ENCODE peak calls at places on chromosomes 2 and 18, in five cellular contexts. K is transverse colon, E is GM23338, T is HCT116, C is H1. F is an unnamed sample.

GRCh38 chr2:27075219-27075871 is 3.1 kb upstream of the EMILIN1 start:
- DNase-seq in E (no peak), K (peak; percentile 71), T (no peak), C (no peak), F (no peak)

GRCh38 chr2:222000326-222000725 is 298.5 kb downstream of the PAX3 start:
- DNase-seq in E (no peak), T (peak; percentile 39), K (no peak), C (no peak), F (no peak)

GRCh38 chr18:25979358-25979727 is 111.1 kb downstream of the SS18 start:
- DNase-seq in T (no peak), K (no peak), C (no peak), E (no peak), F (no peak)

GRCh38 chr2:159226059-159226461 is 60.4 kb downstream of the WDSUB1 start:
- DNase-seq in E (no peak), T (peak; percentile 29), C (peak; percentile 20), K (no peak), F (no peak)

GRCh38 chr18:79916128-79916494 is 35.3 kb downstream of the SLC66A2 start:
- DNase-seq in T (no peak), C (no peak), E (no peak), K (no peak), F (no peak)

GRCh38 chr2:85160946-85161625 is 27.9 kb downstream of the TCF7L1 start:
- DNase-seq in E (no peak), K (no peak), C (no peak), T (no peak), F (no peak)

GRCh38 chr2:219684721-219685689 is 57.6 kb downstream of the SLC4A3 start:
- DNase-seq in K (peak; percentile 75), E (peak; percentile 89), T (peak; percentile 90), C (peak; percentile 73), F (peak; percentile 89)

GRCh38 chr2:215105607-215106354 is 32.6 kb downstream of the ABCA12 start:
- DNase-seq in C (no peak), E (no peak), T (no peak), K (no peak), F (no peak)

GRCh38 chr2:43218550-43219382 is 7.6 kb downstream of the ZFP36L2 start:
- DNase-seq in K (peak; percentile 86), C (no peak), T (no peak), E (peak; percentile 74), F (no peak)

GRCh38 chr2:200394045-200394444 is 87.6 kb downstream of the SPATS2L start:
- DNase-seq in T (no peak), K (no peak), C (no peak), E (no peak), F (no peak)

GRCh38 chr2:112799291-112799975 is 15.1 kb upstream of the IL1A start:
- DNase-seq in E (no peak), C (no peak), K (no peak), T (no peak), F (no peak)

GRCh38 chr2:161147856-161148255 is 12.4 kb upstream of the TANK start:
- DNase-seq in E (no peak), C (no peak), K (no peak), T (no peak), F (no peak)

GRCh38 chr2:161146996-161147395 is 13.2 kb upstream of the TANK start:
- DNase-seq in C (no peak), E (no peak), K (no peak), T (no peak), F (no peak)

GRCh38 chr2:161150704-161151103 is 9.5 kb upstream of the TANK start:
- DNase-seq in E (no peak), C (no peak), K (no peak), T (no peak), F (no peak)

GRCh38 chr2:161141033-161141432 is 19.2 kb upstream of the TANK start:
- DNase-seq in E (no peak), K (no peak), C (no peak), T (no peak), F (no peak)

DNA sequence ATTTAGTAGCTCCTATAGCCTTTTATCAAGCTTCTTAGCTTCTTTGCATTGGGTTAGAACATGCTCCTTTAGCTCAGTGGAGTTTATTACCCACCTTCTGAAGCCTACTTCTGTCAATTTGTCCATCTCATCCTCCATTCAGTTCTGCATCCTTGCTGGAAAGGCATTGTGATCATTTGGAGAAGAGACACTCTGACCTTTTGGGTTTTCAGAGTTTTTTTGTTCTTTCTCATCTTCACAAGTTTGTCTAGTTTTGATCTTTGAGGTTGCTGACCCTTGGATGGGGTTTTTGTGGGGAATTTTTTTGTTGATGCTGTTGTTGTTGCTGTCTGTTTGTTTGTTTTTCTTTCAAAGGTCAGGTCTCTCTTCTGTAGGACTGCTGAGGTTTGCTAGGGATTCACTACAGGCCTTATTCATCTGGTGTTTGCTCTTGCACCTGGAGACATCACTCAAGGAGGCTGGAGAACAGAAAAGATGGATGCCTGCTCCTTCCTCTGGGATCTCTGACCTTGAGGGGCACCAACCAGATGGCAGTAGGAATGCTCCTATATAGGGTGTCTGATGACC is 13.9 kb upstream of the TANK start:
- DNase-seq in K (no peak), E (no peak), T (no peak), C (no peak), F (no peak)
- H3K4me1 ChIP-seq in K (no peaks in the 10 kb centered on the region), E (no peaks in the 10 kb centered on the region), T (no peaks in the 10 kb centered on the region), C (no peaks in the 10 kb centered on the region), F (no peaks in the 10 kb centered on the region)

GRCh38 chr2:61253136-61253535 is 91.1 kb downstream of the C2orf74 start:
- DNase-seq in C (no peak), E (no peak), K (no peak), T (no peak), F (no peak)

GRCh38 chr2:61252031-61252430 is 90.0 kb downstream of the C2orf74 start:
- DNase-seq in T (no peak), E (no peak), C (no peak), K (no peak), F (no peak)

GRCh38 chr2:61254536-61254935 is 92.5 kb downstream of the C2orf74 start:
- DNase-seq in C (no peak), E (no peak), T (no peak), K (no peak), F (no peak)

GRCh38 chr2:61257446-61257845 is 95.5 kb downstream of the C2orf74 start:
- DNase-seq in T (no peak), K (no peak), E (no peak), C (no peak), F (no peak)

DNA sequence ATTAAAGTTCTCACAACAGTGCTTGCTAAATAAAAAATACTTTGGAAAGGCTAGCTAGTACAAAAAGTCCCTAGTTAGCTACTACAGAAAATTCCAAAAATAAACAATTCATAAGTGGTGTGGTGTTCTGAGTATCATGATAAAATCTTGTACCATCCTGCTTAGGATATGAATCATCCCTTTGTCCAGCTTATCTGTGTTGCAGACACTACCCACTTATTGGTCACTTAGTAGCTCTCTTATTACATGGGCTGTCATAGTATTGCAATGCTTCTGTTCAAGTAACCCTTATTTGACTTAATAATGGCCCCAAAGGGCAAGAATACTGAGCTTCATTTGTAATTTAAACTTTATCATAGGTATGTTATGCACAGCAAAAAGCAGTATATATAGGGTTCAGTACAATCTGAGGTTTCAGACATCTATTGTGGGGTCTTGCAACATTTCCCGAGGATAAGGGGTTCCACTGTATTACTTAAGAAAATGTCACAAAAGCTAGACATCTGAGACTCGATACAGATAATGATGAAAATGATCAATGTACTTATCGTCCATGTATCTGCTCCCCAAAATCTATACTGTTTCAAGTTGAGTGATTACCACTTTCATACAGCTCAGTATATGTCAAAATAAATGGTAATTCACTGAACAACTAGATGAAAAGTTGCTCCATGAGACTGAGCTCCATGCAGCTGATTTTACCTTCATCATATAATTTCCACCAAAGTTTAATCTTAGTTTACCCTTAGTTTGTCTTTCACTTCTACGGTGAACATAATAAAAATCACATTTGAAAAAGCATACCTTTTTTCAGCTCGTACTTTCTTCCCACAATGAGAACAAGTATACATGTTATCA is 93.8 kb downstream of the C2orf74 start:
- DNase-seq in C (no peak), E (no peak), T (no peak), K (no peak), F (no peak)
- TF ChIP-seq POLR2AphosphoS5 in C (no peak), E (no peak), T (no peak), K (no peak), F (no peak)

GRCh38 chr2:9243357-9243756 is 36.7 kb downstream of the ASAP2 start:
- DNase-seq in C (no peak), T (no peak), K (no peak), E (no peak), F (no peak)
- H3K4me1 ChIP-seq in C (peaks cover 6% of the 10 kb centered on the region), T (peaks cover 54% of the 10 kb centered on the region), K (peaks cover 45% of the 10 kb centered on the region), E (peaks cover 29% of the 10 kb centered on the region), F (no peaks in the 10 kb centered on the region)

GRCh38 chr2:61465045-61465444 is 5.8 kb downstream of the USP34 start:
- DNase-seq in E (no peak), C (no peak), T (no peak), K (no peak), F (no peak)

GRCh38 chr2:61471905-61472805 is 1.3 kb upstream of the USP34 start:
- DNase-seq in K (peak; percentile 34), T (no peak), E (peak; percentile 35), C (no peak), F (peak; percentile 46)

GRCh38 chr2:61469424-61470121 is 1.3 kb downstream of the USP34 start:
- DNase-seq in E (no peak), K (no peak), T (no peak), C (no peak), F (no peak)

GRCh38 chr2:61470965-61471904 is at the start of gene USP34:
- DNase-seq in K (peak; percentile 96), T (peak; percentile 85), C (peak; percentile 83), E (peak; percentile 93), F (peak; percentile 93)

DNA sequence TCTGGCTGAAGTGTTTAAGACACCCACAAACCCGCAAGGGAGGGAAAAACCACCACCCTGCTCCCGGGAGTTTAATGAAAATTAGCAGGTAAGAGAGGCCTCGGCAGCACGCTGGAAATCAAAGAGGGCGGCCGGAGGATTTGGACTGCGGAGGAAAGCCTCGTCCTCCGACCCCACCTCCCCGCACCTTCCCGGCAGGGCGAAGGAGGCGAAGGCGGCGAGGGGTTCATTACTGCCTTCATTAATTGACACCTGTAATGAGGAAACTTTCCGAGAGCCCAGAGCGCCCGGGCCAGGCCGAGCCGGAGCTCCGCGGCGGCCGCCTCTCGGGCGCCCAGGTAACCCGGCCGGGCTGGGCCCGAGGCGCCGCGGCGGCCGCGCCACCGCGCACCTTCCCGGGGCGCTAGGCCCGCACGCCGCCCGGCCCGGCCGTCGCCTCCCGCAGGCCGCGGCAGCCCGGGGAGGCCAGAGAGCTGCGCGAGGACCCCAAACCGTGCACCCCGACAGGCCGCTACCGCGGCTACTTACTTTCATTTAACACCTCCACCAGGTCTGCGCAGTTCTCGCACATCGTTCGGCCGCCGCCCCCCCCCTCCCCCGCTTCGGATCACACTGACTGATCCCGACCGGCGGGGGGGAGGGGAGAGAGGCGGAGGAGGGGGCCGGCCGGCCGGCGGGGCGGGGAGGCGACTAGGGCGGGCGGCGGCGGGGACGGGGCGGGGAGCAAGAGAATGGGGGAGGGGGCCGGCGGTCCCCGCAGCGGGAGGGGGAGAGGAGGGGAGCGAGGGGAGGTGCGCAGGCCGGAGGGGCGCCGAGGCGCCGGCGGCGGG is 550 bp downstream of the USP34 start:
- DNase-seq in T (peak; percentile 48), K (peak; percentile 92), C (peak; percentile 80), E (peak; percentile 90), F (peak; percentile 90)
- TF ChIP-seq POLR2AphosphoS5 in T (peak; percentile 55), K (peak; percentile 42), C (no peak), E (no peak), F (no peak)

F was measured in prostate gland.